ENCODE peak calls at places on chromosomes 13 and 19, in six cellular contexts. Q, M, R, P, I and G are unnamed samples.

GRCh38 chr13:70391678-70392077 is 283.4 kb upstream of the KLHL1 start:
- DNase-seq in Q (no peak), M (no peak), R (no peak), P (no peak), I (no peak), G (no peak)

GRCh38 chr19:48635966-48636858 is 967 bp downstream of the DBP start:
- DNase-seq in Q (no peak), M (no peak), R (no peak), P (no peak), I (peak; percentile 71), G (no peak)

GRCh38 chr19:14632286-14632685 is 42.4 kb downstream of the ADGRE3 start:
- DNase-seq in Q (peak; percentile 41), M (no peak), R (peak; percentile 30), P (no peak), I (no peak), G (no peak)

GRCh38 chr19:35357867-35358573 is at the start of gene FFAR3:
- DNase-seq in Q (no peak), M (no peak), R (peak; percentile 33), P (no peak), I (no peak), G (no peak)

GRCh38 chr19:1244693-1245451 is 3.3 kb downstream of the ATP5F1D start:
- DNase-seq in Q (no peak), M (no peak), R (no peak), P (no peak), I (peak; percentile 70), G (no peak)

GRCh38 chr19:4676955-4677731 is 7.0 kb upstream of the MYDGF start:
- DNase-seq in Q (peak; percentile 49), M (no peak), R (peak; percentile 67), P (no peak), I (no peak), G (no peak)

GRCh38 chr19:49690656-49691242 is at the start of gene CPT1C:
- DNase-seq in Q (peak; percentile 74), M (no peak), R (peak; percentile 84), P (no peak), I (peak; percentile 89), G (no peak)

GRCh38 chr19:9952276-9952675 is 16.0 kb upstream of the OLFM2 start:
- DNase-seq in Q (no peak), M (no peak), R (no peak), P (no peak), I (no peak), G (no peak)

GRCh38 chr19:49614096-49614857 is 23.3 kb downstream of the PRR12 start:
- DNase-seq in Q (peak; percentile 81), M (no peak), R (peak; percentile 96), P (peak; percentile 55), I (no peak), G (no peak)

GRCh38 chr13:45511310-45512147 is 46.8 kb downstream of the COG3 start:
- DNase-seq in Q (peak; percentile 77), M (no peak), R (peak; percentile 80), P (peak; percentile 47), I (no peak), G (peak; percentile 33)